ENCODE peak calls at places on chromosome 19, in nine cellular contexts. Z, M, W, D, P, E, R, J and H are unnamed samples.

GRCh38 chr19:45463241-45463640 is 4.6 kb upstream of the FOSB start:
- DNase-seq in Z (no peak), M (no peak), W (no peak), D (no peak), P (no peak), E (no peak), R (no peak), J (no peak), H (no peak)

GRCh38 chr19:38869836-38870607 is 8.1 kb downstream of the RINL start:
- DNase-seq in Z (peak; percentile 55), M (peak; percentile 95), W (peak; percentile 78), D (peak; percentile 95), P (peak; percentile 86), E (peak; percentile 92), R (peak; percentile 97), J (peak; percentile 68), H (peak; percentile 76)

GRCh38 chr19:862529-863304 is 3.3 kb downstream of the CFD start:
- DNase-seq in Z (no peak), M (peak; percentile 86), W (peak; percentile 78), D (peak; percentile 79), P (peak; percentile 88), E (peak; percentile 82), R (peak; percentile 88), J (peak; percentile 55), H (no peak)

GRCh38 chr19:6260912-6261636 is 18.7 kb downstream of the MLLT1 start:
- DNase-seq in Z (no peak), M (no peak), W (peak; percentile 67), D (peak; percentile 23), P (peak; percentile 44), E (peak; percentile 40), R (no peak), J (no peak), H (no peak)

GRCh38 chr19:7811989-7812388 is 18.0 kb upstream of the EVI5L start:
- DNase-seq in Z (no peak), M (no peak), W (no peak), D (no peak), P (no peak), E (no peak), R (no peak), J (no peak), H (no peak)

GRCh38 chr19:39320948-39321831 is 527 bp upstream of the LRFN1 start:
- DNase-seq in Z (no peak), M (no peak), W (no peak), D (no peak), P (no peak), E (no peak), R (no peak), J (no peak), H (no peak)

GRCh38 chr19:19619849-19620210 is 1.3 kb upstream of the PBX4 start:
- DNase-seq in Z (no peak), M (no peak), W (no peak), D (no peak), P (no peak), E (no peak), R (no peak), J (no peak), H (no peak)

GRCh38 chr19:1110809-1111640 is 7.2 kb downstream of the GPX4 start:
- DNase-seq in Z (peak; percentile 39), M (no peak), W (peak; percentile 72), D (no peak), P (no peak), E (no peak), R (no peak), J (no peak), H (no peak)

GRCh38 chr19:36686365-36687213 is 823 bp upstream of the ZNF567 start:
- DNase-seq in Z (peak; percentile 14), M (peak; percentile 47), W (no peak), D (no peak), P (peak; percentile 3), E (peak; percentile 13), R (no peak), J (peak; percentile 6), H (no peak)

GRCh38 chr19:42253245-42254082 is 1.5 kb downstream of the ERF start:
- DNase-seq in Z (no peak), M (peak; percentile 77), W (peak; percentile 62), D (peak; percentile 58), P (peak; percentile 83), E (peak; percentile 66), R (peak; percentile 86), J (peak; percentile 56), H (peak; percentile 69)

GRCh38 chr19:11377237-11377636 is 2.8 kb downstream of the SWSAP1 start:
- DNase-seq in Z (peak; percentile 91), M (no peak), W (no peak), D (no peak), P (no peak), E (no peak), R (no peak), J (peak; percentile 81), H (no peak)

GRCh38 chr19:12794196-12794921 is 3.1 kb downstream of the JUNB start:
- DNase-seq in Z (peak; percentile 75), M (no peak), W (no peak), D (no peak), P (no peak), E (no peak), R (no peak), J (peak; percentile 80), H (no peak)

GRCh38 chr19:1445185-1445931 is 4.6 kb upstream of the APC2 start:
- DNase-seq in Z (peak; percentile 30), M (peak; percentile 83), W (peak; percentile 90), D (peak; percentile 77), P (peak; percentile 72), E (peak; percentile 78), R (peak; percentile 89), J (peak; percentile 55), H (peak; percentile 73)

GRCh38 chr19:52735734-52736133 is 890 bp upstream of the ZNF611 start:
- DNase-seq in Z (peak; percentile 14), M (peak; percentile 83), W (peak; percentile 58), D (no peak), P (no peak), E (no peak), R (peak; percentile 85), J (no peak), H (peak; percentile 36)

GRCh38 chr19:6063576-6063961 is 46.7 kb downstream of the RFX2 start:
- DNase-seq in Z (no peak), M (no peak), W (no peak), D (no peak), P (no peak), E (no peak), R (peak; percentile 49), J (no peak), H (no peak)

GRCh38 chr19:53868091-53868891 is 608 bp downstream of the MYADM start:
- DNase-seq in Z (peak; percentile 61), M (peak; percentile 83), W (peak; percentile 40), D (peak; percentile 38), P (peak; percentile 62), E (peak; percentile 39), R (peak; percentile 84), J (peak; percentile 78), H (no peak)

GRCh38 chr19:47310819-47311218 is 1.2 kb downstream of the C5AR1 start:
- DNase-seq in Z (peak; percentile 22), M (peak; percentile 84), W (no peak), D (no peak), P (peak; percentile 45), E (no peak), R (peak; percentile 79), J (no peak), H (no peak)

GRCh38 chr19:17058236-17058635 is 17.0 kb downstream of the HAUS8 start:
- DNase-seq in Z (peak; percentile 40), M (no peak), W (no peak), D (no peak), P (no peak), E (no peak), R (no peak), J (peak; percentile 40), H (no peak)

GRCh38 chr19:17311455-17312248 is 2.3 kb downstream of the DDA1 start:
- DNase-seq in Z (peak; percentile 35), M (no peak), W (no peak), D (no peak), P (no peak), E (no peak), R (no peak), J (no peak), H (no peak)

GRCh38 chr19:13958043-13958442 is 5.7 kb downstream of the DCAF15 start:
- DNase-seq in Z (no peak), M (no peak), W (no peak), D (no peak), P (no peak), E (no peak), R (no peak), J (no peak), H (no peak)

GRCh38 chr19:13956365-13956744 is 4.0 kb downstream of the DCAF15 start:
- DNase-seq in Z (no peak), M (no peak), W (no peak), D (no peak), P (no peak), E (no peak), R (no peak), J (no peak), H (no peak)

GRCh38 chr19:13957107-13957506 is 4.8 kb downstream of the DCAF15 start:
- DNase-seq in Z (no peak), M (no peak), W (no peak), D (no peak), P (no peak), E (no peak), R (no peak), J (no peak), H (no peak)

GRCh38 chr19:13954185-13954584 is 1.9 kb downstream of the DCAF15 start:
- DNase-seq in Z (no peak), M (no peak), W (no peak), D (no peak), P (no peak), E (no peak), R (no peak), J (no peak), H (no peak)

GRCh38 chr19:13955662-13956364 is 3.5 kb downstream of the DCAF15 start:
- DNase-seq in Z (no peak), M (no peak), W (no peak), D (no peak), P (no peak), E (no peak), R (no peak), J (no peak), H (no peak)
- TF ChIP-seq CTCF in Z (no peak), M (no peak), W (no peak), D (no peak), P (no peak), E (no peak), R (no peak), J (no peak), H (no peak)

GRCh38 chr19:15161028-15161984 is 39.5 kb downstream of the NOTCH3 start:
- DNase-seq in Z (peak; percentile 49), M (no peak), W (no peak), D (no peak), P (peak; percentile 56), E (no peak), R (no peak), J (peak; percentile 39), H (no peak)
- TF ChIP-seq CTCF in Z (peak; percentile 51), M (no peak), W (no peak), D (no peak), P (peak; percentile 58), E (no peak), R (peak; percentile 14), J (peak; percentile 56), H (peak; percentile 42)

GRCh38 chr19:18322318-18322758 is 538 bp downstream of the LSM4 start:
- DNase-seq in Z (peak; percentile 72), M (peak; percentile 62), W (peak; percentile 70), D (no peak), P (peak; percentile 54), E (peak; percentile 52), R (no peak), J (peak; percentile 69), H (no peak)
- TF ChIP-seq CTCF in Z (peak; percentile 25), M (peak; percentile 11), W (no peak), D (no peak), P (peak; percentile 19), E (no peak), R (no peak), J (peak; percentile 26), H (peak; percentile 34)

GRCh38 chr19:49809155-49809986 is 3.7 kb downstream of the FUZ start:
- DNase-seq in Z (peak; percentile 15), M (peak; percentile 76), W (peak; percentile 65), D (peak; percentile 53), P (peak; percentile 61), E (peak; percentile 53), R (peak; percentile 85), J (peak; percentile 19), H (peak; percentile 30)
- TF ChIP-seq CTCF in Z (no peak), M (peak; percentile 33), W (no peak), D (no peak), P (no peak), E (no peak), R (no peak), J (no peak), H (peak; percentile 31)